ENCODE peak calls at places on chromosome 12, in seven cellular contexts. One of them, this sample, is unnamed.

GRCh38 chr12:56258820-56259183 is 618 bp upstream of the ANKRD52 start:
- DNase-seq in activated CD4-positive, alpha-beta T cell treated with anti-CD3 and anti-CD28 coated beads, Interleukin-2, amount 50 U/mL, for 1 hour: no peak
- DNase-seq in astrocyte of the hippocampus: no peak
- DNase-seq in psoas muscle: no peak
- DNase-seq in PC-9: no peak
- DNase-seq in naive thymus-derived CD8-positive, alpha-beta T cell: no peak
- DNase-seq in CD4-positive, CD25-positive, alpha-beta regulatory T cell: no peak
- DNase-seq in this sample: no peak

GRCh38 chr12:40727774-40728483 is 35.7 kb downstream of the CNTN1 start:
- DNase-seq in astrocyte of the hippocampus: no peak
- DNase-seq in activated CD4-positive, alpha-beta T cell treated with anti-CD3 and anti-CD28 coated beads, Interleukin-2, amount 50 U/mL, for 1 hour: no peak
- DNase-seq in CD4-positive, CD25-positive, alpha-beta regulatory T cell: no peak
- DNase-seq in naive thymus-derived CD8-positive, alpha-beta T cell: no peak
- DNase-seq in psoas muscle: no peak
- DNase-seq in PC-9: no peak
- DNase-seq in this sample: no peak

GRCh38 chr12:77685112-77685511 is 145.6 kb upstream of the NAV3 start:
- DNase-seq in CD4-positive, CD25-positive, alpha-beta regulatory T cell: no peak
- DNase-seq in naive thymus-derived CD8-positive, alpha-beta T cell: no peak
- DNase-seq in psoas muscle: peak; percentile 43
- DNase-seq in astrocyte of the hippocampus: peak; percentile 86
- DNase-seq in PC-9: no peak
- DNase-seq in activated CD4-positive, alpha-beta T cell treated with anti-CD3 and anti-CD28 coated beads, Interleukin-2, amount 50 U/mL, for 1 hour: no peak
- DNase-seq in this sample: no peak

GRCh38 chr12:18373176-18373575 is 111.9 kb downstream of the PIK3C2G start:
- DNase-seq in CD4-positive, CD25-positive, alpha-beta regulatory T cell: no peak
- DNase-seq in psoas muscle: no peak
- DNase-seq in PC-9: no peak
- DNase-seq in astrocyte of the hippocampus: no peak
- DNase-seq in naive thymus-derived CD8-positive, alpha-beta T cell: no peak
- DNase-seq in activated CD4-positive, alpha-beta T cell treated with anti-CD3 and anti-CD28 coated beads, Interleukin-2, amount 50 U/mL, for 1 hour: no peak
- DNase-seq in this sample: no peak

GRCh38 chr12:39905152-39905551 is 200.7 kb downstream of the SLC2A13 start:
- DNase-seq in psoas muscle: peak; percentile 67
- DNase-seq in activated CD4-positive, alpha-beta T cell treated with anti-CD3 and anti-CD28 coated beads, Interleukin-2, amount 50 U/mL, for 1 hour: no peak
- DNase-seq in PC-9: no peak
- DNase-seq in CD4-positive, CD25-positive, alpha-beta regulatory T cell: no peak
- DNase-seq in astrocyte of the hippocampus: peak; percentile 46
- DNase-seq in naive thymus-derived CD8-positive, alpha-beta T cell: no peak
- DNase-seq in this sample: no peak

GRCh38 chr12:83434600-83434999 is 747.9 kb downstream of the TMTC2 start:
- DNase-seq in astrocyte of the hippocampus: peak; percentile 5
- DNase-seq in naive thymus-derived CD8-positive, alpha-beta T cell: no peak
- DNase-seq in CD4-positive, CD25-positive, alpha-beta regulatory T cell: no peak
- DNase-seq in PC-9: no peak
- DNase-seq in psoas muscle: no peak
- DNase-seq in activated CD4-positive, alpha-beta T cell treated with anti-CD3 and anti-CD28 coated beads, Interleukin-2, amount 50 U/mL, for 1 hour: no peak
- DNase-seq in this sample: no peak

GRCh38 chr12:55932546-55932919 is 1.6 kb downstream of the DGKA start:
- DNase-seq in PC-9: no peak
- DNase-seq in astrocyte of the hippocampus: peak; percentile 38
- DNase-seq in CD4-positive, CD25-positive, alpha-beta regulatory T cell: no peak
- DNase-seq in naive thymus-derived CD8-positive, alpha-beta T cell: peak; percentile 35
- DNase-seq in activated CD4-positive, alpha-beta T cell treated with anti-CD3 and anti-CD28 coated beads, Interleukin-2, amount 50 U/mL, for 1 hour: peak; percentile 54
- DNase-seq in psoas muscle: no peak
- DNase-seq in this sample: peak; percentile 73

GRCh38 chr12:67559751-67560150 is 88.8 kb upstream of the DYRK2 start:
- DNase-seq in activated CD4-positive, alpha-beta T cell treated with anti-CD3 and anti-CD28 coated beads, Interleukin-2, amount 50 U/mL, for 1 hour: no peak
- DNase-seq in astrocyte of the hippocampus: no peak
- DNase-seq in naive thymus-derived CD8-positive, alpha-beta T cell: no peak
- DNase-seq in psoas muscle: no peak
- DNase-seq in CD4-positive, CD25-positive, alpha-beta regulatory T cell: no peak
- DNase-seq in PC-9: no peak
- DNase-seq in this sample: no peak

GRCh38 chr12:120711411-120711810 is 1.2 kb downstream of the UNC119B start:
- DNase-seq in naive thymus-derived CD8-positive, alpha-beta T cell: no peak
- DNase-seq in PC-9: no peak
- DNase-seq in CD4-positive, CD25-positive, alpha-beta regulatory T cell: no peak
- DNase-seq in activated CD4-positive, alpha-beta T cell treated with anti-CD3 and anti-CD28 coated beads, Interleukin-2, amount 50 U/mL, for 1 hour: no peak
- DNase-seq in astrocyte of the hippocampus: peak; percentile 15
- DNase-seq in psoas muscle: no peak
- DNase-seq in this sample: no peak

GRCh38 chr12:115337693-115338543 is 653.9 kb upstream of the TBX3 start:
- DNase-seq in astrocyte of the hippocampus: peak; percentile 84
- DNase-seq in psoas muscle: peak; percentile 71
- DNase-seq in CD4-positive, CD25-positive, alpha-beta regulatory T cell: no peak
- DNase-seq in PC-9: peak; percentile 36
- DNase-seq in naive thymus-derived CD8-positive, alpha-beta T cell: no peak
- DNase-seq in activated CD4-positive, alpha-beta T cell treated with anti-CD3 and anti-CD28 coated beads, Interleukin-2, amount 50 U/mL, for 1 hour: no peak
- DNase-seq in this sample: no peak

GRCh38 chr12:124391340-124392261 is 96.7 kb downstream of the RFLNA start:
- DNase-seq in activated CD4-positive, alpha-beta T cell treated with anti-CD3 and anti-CD28 coated beads, Interleukin-2, amount 50 U/mL, for 1 hour: peak; percentile 39
- DNase-seq in psoas muscle: peak; percentile 83
- DNase-seq in PC-9: peak; percentile 66
- DNase-seq in CD4-positive, CD25-positive, alpha-beta regulatory T cell: no peak
- DNase-seq in naive thymus-derived CD8-positive, alpha-beta T cell: peak; percentile 8
- DNase-seq in astrocyte of the hippocampus: peak; percentile 73
- DNase-seq in this sample: peak; percentile 35

GRCh38 chr12:116360579-116361403 is 83.3 kb upstream of the MED13L start:
- DNase-seq in psoas muscle: no peak
- DNase-seq in PC-9: no peak
- DNase-seq in astrocyte of the hippocampus: no peak
- DNase-seq in naive thymus-derived CD8-positive, alpha-beta T cell: no peak
- DNase-seq in CD4-positive, CD25-positive, alpha-beta regulatory T cell: no peak
- DNase-seq in activated CD4-positive, alpha-beta T cell treated with anti-CD3 and anti-CD28 coated beads, Interleukin-2, amount 50 U/mL, for 1 hour: no peak
- DNase-seq in this sample: no peak

GRCh38 chr12:2264622-2265306 is 212.0 kb downstream of the CACNA1C start:
- DNase-seq in psoas muscle: peak; percentile 64
- DNase-seq in PC-9: no peak
- DNase-seq in naive thymus-derived CD8-positive, alpha-beta T cell: no peak
- DNase-seq in astrocyte of the hippocampus: peak; percentile 82
- DNase-seq in CD4-positive, CD25-positive, alpha-beta regulatory T cell: no peak
- DNase-seq in activated CD4-positive, alpha-beta T cell treated with anti-CD3 and anti-CD28 coated beads, Interleukin-2, amount 50 U/mL, for 1 hour: no peak
- DNase-seq in this sample: no peak

GRCh38 chr12:132329739-132330548 is 555 bp upstream of the GALNT9 start:
- DNase-seq in psoas muscle: no peak
- DNase-seq in activated CD4-positive, alpha-beta T cell treated with anti-CD3 and anti-CD28 coated beads, Interleukin-2, amount 50 U/mL, for 1 hour: no peak
- DNase-seq in CD4-positive, CD25-positive, alpha-beta regulatory T cell: no peak
- DNase-seq in naive thymus-derived CD8-positive, alpha-beta T cell: no peak
- DNase-seq in astrocyte of the hippocampus: no peak
- DNase-seq in PC-9: no peak
- DNase-seq in this sample: no peak

GRCh38 chr12:31736472-31736871 is 7.7 kb upstream of the AMN1 start:
- DNase-seq in astrocyte of the hippocampus: peak; percentile 79
- DNase-seq in activated CD4-positive, alpha-beta T cell treated with anti-CD3 and anti-CD28 coated beads, Interleukin-2, amount 50 U/mL, for 1 hour: peak; percentile 58
- DNase-seq in psoas muscle: no peak
- DNase-seq in PC-9: peak; percentile 61
- DNase-seq in CD4-positive, CD25-positive, alpha-beta regulatory T cell: peak; percentile 51
- DNase-seq in naive thymus-derived CD8-positive, alpha-beta T cell: peak; percentile 77
- DNase-seq in this sample: peak; percentile 81

GRCh38 chr12:50672158-50672557 is 91.7 kb upstream of the ATF1 start:
- DNase-seq in activated CD4-positive, alpha-beta T cell treated with anti-CD3 and anti-CD28 coated beads, Interleukin-2, amount 50 U/mL, for 1 hour: no peak
- DNase-seq in naive thymus-derived CD8-positive, alpha-beta T cell: no peak
- DNase-seq in astrocyte of the hippocampus: no peak
- DNase-seq in psoas muscle: no peak
- DNase-seq in CD4-positive, CD25-positive, alpha-beta regulatory T cell: no peak
- DNase-seq in PC-9: no peak
- DNase-seq in this sample: no peak

GRCh38 chr12:77947746-77948145 is 117.1 kb downstream of the NAV3 start:
- DNase-seq in naive thymus-derived CD8-positive, alpha-beta T cell: no peak
- DNase-seq in CD4-positive, CD25-positive, alpha-beta regulatory T cell: no peak
- DNase-seq in PC-9: no peak
- DNase-seq in activated CD4-positive, alpha-beta T cell treated with anti-CD3 and anti-CD28 coated beads, Interleukin-2, amount 50 U/mL, for 1 hour: no peak
- DNase-seq in psoas muscle: no peak
- DNase-seq in astrocyte of the hippocampus: peak; percentile 37
- DNase-seq in this sample: no peak

GRCh38 chr12:40292788-40293429 is 68.1 kb downstream of the LRRK2 start:
- DNase-seq in activated CD4-positive, alpha-beta T cell treated with anti-CD3 and anti-CD28 coated beads, Interleukin-2, amount 50 U/mL, for 1 hour: no peak
- DNase-seq in psoas muscle: no peak
- DNase-seq in CD4-positive, CD25-positive, alpha-beta regulatory T cell: no peak
- DNase-seq in PC-9: no peak
- DNase-seq in astrocyte of the hippocampus: no peak
- DNase-seq in naive thymus-derived CD8-positive, alpha-beta T cell: no peak
- DNase-seq in this sample: no peak

GRCh38 chr12:53389702-53390101 is 9.7 kb downstream of the SP1 start:
- DNase-seq in activated CD4-positive, alpha-beta T cell treated with anti-CD3 and anti-CD28 coated beads, Interleukin-2, amount 50 U/mL, for 1 hour: no peak
- DNase-seq in astrocyte of the hippocampus: no peak
- DNase-seq in CD4-positive, CD25-positive, alpha-beta regulatory T cell: no peak
- DNase-seq in naive thymus-derived CD8-positive, alpha-beta T cell: no peak
- DNase-seq in psoas muscle: no peak
- DNase-seq in PC-9: no peak
- DNase-seq in this sample: no peak

GRCh38 chr12:47977046-47977771 is 13.8 kb downstream of the TMEM106C start:
- DNase-seq in psoas muscle: no peak
- DNase-seq in activated CD4-positive, alpha-beta T cell treated with anti-CD3 and anti-CD28 coated beads, Interleukin-2, amount 50 U/mL, for 1 hour: no peak
- DNase-seq in CD4-positive, CD25-positive, alpha-beta regulatory T cell: no peak
- DNase-seq in naive thymus-derived CD8-positive, alpha-beta T cell: no peak
- DNase-seq in PC-9: no peak
- DNase-seq in astrocyte of the hippocampus: no peak
- DNase-seq in this sample: no peak

GRCh38 chr12:110765144-110765543 is 22.5 kb upstream of the PPP1CC start:
- DNase-seq in PC-9: no peak
- DNase-seq in psoas muscle: no peak
- DNase-seq in naive thymus-derived CD8-positive, alpha-beta T cell: no peak
- DNase-seq in astrocyte of the hippocampus: no peak
- DNase-seq in activated CD4-positive, alpha-beta T cell treated with anti-CD3 and anti-CD28 coated beads, Interleukin-2, amount 50 U/mL, for 1 hour: no peak
- DNase-seq in CD4-positive, CD25-positive, alpha-beta regulatory T cell: no peak
- DNase-seq in this sample: no peak

GRCh38 chr12:124884587-124885438 is 21.1 kb upstream of the SCARB1 start:
- DNase-seq in activated CD4-positive, alpha-beta T cell treated with anti-CD3 and anti-CD28 coated beads, Interleukin-2, amount 50 U/mL, for 1 hour: no peak
- DNase-seq in psoas muscle: no peak
- DNase-seq in astrocyte of the hippocampus: no peak
- DNase-seq in CD4-positive, CD25-positive, alpha-beta regulatory T cell: no peak
- DNase-seq in naive thymus-derived CD8-positive, alpha-beta T cell: no peak
- DNase-seq in PC-9: no peak
- DNase-seq in this sample: no peak

GRCh38 chr12:85627584-85627983 is 208.6 kb downstream of the RASSF9 start:
- DNase-seq in astrocyte of the hippocampus: peak; percentile 25
- DNase-seq in PC-9: no peak
- DNase-seq in psoas muscle: no peak
- DNase-seq in CD4-positive, CD25-positive, alpha-beta regulatory T cell: no peak
- DNase-seq in naive thymus-derived CD8-positive, alpha-beta T cell: no peak
- DNase-seq in activated CD4-positive, alpha-beta T cell treated with anti-CD3 and anti-CD28 coated beads, Interleukin-2, amount 50 U/mL, for 1 hour: no peak
- DNase-seq in this sample: no peak

GRCh38 chr12:104356231-104357115 is 52.9 kb downstream of the EID3 start:
- DNase-seq in naive thymus-derived CD8-positive, alpha-beta T cell: no peak
- DNase-seq in CD4-positive, CD25-positive, alpha-beta regulatory T cell: no peak
- DNase-seq in astrocyte of the hippocampus: no peak
- DNase-seq in psoas muscle: no peak
- DNase-seq in PC-9: peak; percentile 54
- DNase-seq in activated CD4-positive, alpha-beta T cell treated with anti-CD3 and anti-CD28 coated beads, Interleukin-2, amount 50 U/mL, for 1 hour: no peak
- DNase-seq in this sample: no peak

GRCh38 chr12:6632026-6632978 is 3.5 kb downstream of the LPAR5 start:
- DNase-seq in CD4-positive, CD25-positive, alpha-beta regulatory T cell: no peak
- DNase-seq in activated CD4-positive, alpha-beta T cell treated with anti-CD3 and anti-CD28 coated beads, Interleukin-2, amount 50 U/mL, for 1 hour: peak; percentile 43
- DNase-seq in psoas muscle: peak; percentile 40
- DNase-seq in naive thymus-derived CD8-positive, alpha-beta T cell: peak; percentile 43
- DNase-seq in PC-9: no peak
- DNase-seq in astrocyte of the hippocampus: no peak
- DNase-seq in this sample: peak; percentile 75

GRCh38 chr12:43835656-43836454 is at the start of gene TMEM117:
- DNase-seq in astrocyte of the hippocampus: peak; percentile 78
- DNase-seq in activated CD4-positive, alpha-beta T cell treated with anti-CD3 and anti-CD28 coated beads, Interleukin-2, amount 50 U/mL, for 1 hour: peak; percentile 54
- DNase-seq in CD4-positive, CD25-positive, alpha-beta regulatory T cell: peak; percentile 48
- DNase-seq in naive thymus-derived CD8-positive, alpha-beta T cell: peak; percentile 31
- DNase-seq in PC-9: no peak
- DNase-seq in psoas muscle: peak; percentile 89
- DNase-seq in this sample: peak; percentile 71

GRCh38 chr12:52526511-52526951 is 6.3 kb upstream of the KRT5 start:
- DNase-seq in CD4-positive, CD25-positive, alpha-beta regulatory T cell: no peak
- DNase-seq in PC-9: no peak
- DNase-seq in naive thymus-derived CD8-positive, alpha-beta T cell: no peak
- DNase-seq in psoas muscle: no peak
- DNase-seq in astrocyte of the hippocampus: no peak
- DNase-seq in activated CD4-positive, alpha-beta T cell treated with anti-CD3 and anti-CD28 coated beads, Interleukin-2, amount 50 U/mL, for 1 hour: no peak
- DNase-seq in this sample: no peak

GRCh38 chr12:75606146-75606545 is 94.7 kb upstream of the KRR1 start:
- DNase-seq in astrocyte of the hippocampus: peak; percentile 29
- DNase-seq in naive thymus-derived CD8-positive, alpha-beta T cell: no peak
- DNase-seq in CD4-positive, CD25-positive, alpha-beta regulatory T cell: no peak
- DNase-seq in activated CD4-positive, alpha-beta T cell treated with anti-CD3 and anti-CD28 coated beads, Interleukin-2, amount 50 U/mL, for 1 hour: no peak
- DNase-seq in psoas muscle: no peak
- DNase-seq in PC-9: no peak
- DNase-seq in this sample: no peak

GRCh38 chr12:100672075-100672592 is 98.7 kb downstream of the GAS2L3 start:
- DNase-seq in astrocyte of the hippocampus: no peak
- DNase-seq in CD4-positive, CD25-positive, alpha-beta regulatory T cell: no peak
- DNase-seq in activated CD4-positive, alpha-beta T cell treated with anti-CD3 and anti-CD28 coated beads, Interleukin-2, amount 50 U/mL, for 1 hour: peak; percentile 9
- DNase-seq in psoas muscle: peak; percentile 52
- DNase-seq in naive thymus-derived CD8-positive, alpha-beta T cell: no peak
- DNase-seq in PC-9: no peak
- DNase-seq in this sample: no peak

GRCh38 chr12:68406134-68406576 is 74.0 kb upstream of the MDM1 start:
- DNase-seq in activated CD4-positive, alpha-beta T cell treated with anti-CD3 and anti-CD28 coated beads, Interleukin-2, amount 50 U/mL, for 1 hour: no peak
- DNase-seq in CD4-positive, CD25-positive, alpha-beta regulatory T cell: no peak
- DNase-seq in naive thymus-derived CD8-positive, alpha-beta T cell: no peak
- DNase-seq in PC-9: peak; percentile 56
- DNase-seq in psoas muscle: peak; percentile 97
- DNase-seq in astrocyte of the hippocampus: peak; percentile 86
- DNase-seq in this sample: no peak

GRCh38 chr12:121453022-121453360 is 53.1 kb downstream of the RNF34 start:
- DNase-seq in CD4-positive, CD25-positive, alpha-beta regulatory T cell: no peak
- DNase-seq in activated CD4-positive, alpha-beta T cell treated with anti-CD3 and anti-CD28 coated beads, Interleukin-2, amount 50 U/mL, for 1 hour: no peak
- DNase-seq in PC-9: no peak
- DNase-seq in psoas muscle: no peak
- DNase-seq in naive thymus-derived CD8-positive, alpha-beta T cell: no peak
- DNase-seq in astrocyte of the hippocampus: no peak
- DNase-seq in this sample: no peak

GRCh38 chr12:26195641-26196423 is 459 bp downstream of the SSPN start:
- DNase-seq in activated CD4-positive, alpha-beta T cell treated with anti-CD3 and anti-CD28 coated beads, Interleukin-2, amount 50 U/mL, for 1 hour: no peak
- DNase-seq in PC-9: no peak
- DNase-seq in naive thymus-derived CD8-positive, alpha-beta T cell: no peak
- DNase-seq in CD4-positive, CD25-positive, alpha-beta regulatory T cell: no peak
- DNase-seq in astrocyte of the hippocampus: peak; percentile 80
- DNase-seq in psoas muscle: peak; percentile 78
- DNase-seq in this sample: no peak

GRCh38 chr12:93020225-93020997 is 91.3 kb upstream of the EEA1 start:
- DNase-seq in psoas muscle: no peak
- DNase-seq in naive thymus-derived CD8-positive, alpha-beta T cell: no peak
- DNase-seq in PC-9: peak; percentile 87
- DNase-seq in activated CD4-positive, alpha-beta T cell treated with anti-CD3 and anti-CD28 coated beads, Interleukin-2, amount 50 U/mL, for 1 hour: no peak
- DNase-seq in CD4-positive, CD25-positive, alpha-beta regulatory T cell: no peak
- DNase-seq in astrocyte of the hippocampus: peak; percentile 24
- DNase-seq in this sample: no peak

This sample was measured in naive thymus-derived CD4-positive, alpha-beta T cell.